ENCODE peak calls at places on chromosome 13, in nine cellular contexts. T is colonic mucosa, I is mammary epithelial cell, W is transverse colon, V is cardiac muscle cell, Z is astrocyte, R is IMR-90, M is tibial nerve, H is endodermal cell. D is an unnamed sample. For H3K9me3, the result is how much of the 10 kb centered on the place peaks cover.

GRCh38 chr13:44300895-44301638 is 72.6 kb upstream of the SERP2 start:
- DNase-seq in I (peak), V (peak), M (no peak), H (no peak), R (peak), Z (peak), T (no peak), W (no peak), D (no peak)

GRCh38 chr13:77981191-77981925 is 62.7 kb upstream of the EDNRB start:
- DNase-seq in T (no peak), I (peak), R (peak), V (peak), M (no peak), W (no peak), H (no peak), Z (peak), D (no peak)

GRCh38 chr13:77509221-77509620 is 26.3 kb upstream of the SCEL start:
- DNase-seq in W (no peak), H (no peak), I (no peak), R (peak), Z (peak), T (no peak), M (no peak), V (peak), D (no peak)

GRCh38 chr13:33514362-33514761 is 228.8 kb upstream of the STARD13 start:
- DNase-seq in R (no peak), Z (no peak), M (no peak), T (no peak), H (peak), V (no peak), I (no peak), W (no peak), D (no peak)

GRCh38 chr13:105758929-105759328 is 776.5 kb downstream of the EFNB2 start:
- DNase-seq in H (no peak), W (no peak), R (no peak), I (no peak), T (no peak), V (no peak), M (no peak), Z (no peak), D (no peak)

GRCh38 chr13:40388617-40389016 is 277.8 kb downstream of the FOXO1 start:
- DNase-seq in I (no peak), V (no peak), T (peak), M (no peak), Z (peak), R (peak), H (no peak), W (peak), D (no peak)

GRCh38 chr13:53382008-53382407 is 353.4 kb downstream of the OLFM4 start:
- DNase-seq in M (no peak), H (peak), R (no peak), Z (no peak), W (no peak), T (no peak), I (no peak), V (no peak), D (no peak)

GRCh38 chr13:109154546-109154945 is 525.1 kb downstream of the MYO16 start:
- DNase-seq in M (no peak), W (no peak), H (no peak), V (no peak), T (no peak), Z (peak), R (no peak), I (no peak), D (no peak)

GRCh38 chr13:41463823-41464602 is 6.7 kb downstream of the RGCC start:
- DNase-seq in Z (no peak), V (no peak), M (no peak), I (no peak), R (no peak), T (no peak), W (peak), H (no peak), D (no peak)

GRCh38 chr13:38954291-38954690 is 36.3 kb downstream of the STOML3 start:
- DNase-seq in T (no peak), I (peak), R (no peak), V (peak), H (no peak), M (no peak), W (no peak), Z (no peak), D (no peak)

GRCh38 chr13:88751994-88752393 is 1080.8 kb downstream of the SLITRK5 start:
- DNase-seq in T (no peak), Z (no peak), W (no peak), M (no peak), V (no peak), I (no peak), H (no peak), R (no peak), D (peak)

GRCh38 chr13:79966502-79966901 is 374.4 kb downstream of the SPRY2 start:
- DNase-seq in V (no peak), M (no peak), R (no peak), T (no peak), W (no peak), I (peak), Z (no peak), H (peak), D (no peak)

GRCh38 chr13:101767096-101767495 is 314.6 kb downstream of the ITGBL1 start:
- DNase-seq in M (no peak), I (no peak), H (no peak), R (no peak), Z (no peak), V (no peak), T (no peak), W (no peak), D (no peak)

DNA sequence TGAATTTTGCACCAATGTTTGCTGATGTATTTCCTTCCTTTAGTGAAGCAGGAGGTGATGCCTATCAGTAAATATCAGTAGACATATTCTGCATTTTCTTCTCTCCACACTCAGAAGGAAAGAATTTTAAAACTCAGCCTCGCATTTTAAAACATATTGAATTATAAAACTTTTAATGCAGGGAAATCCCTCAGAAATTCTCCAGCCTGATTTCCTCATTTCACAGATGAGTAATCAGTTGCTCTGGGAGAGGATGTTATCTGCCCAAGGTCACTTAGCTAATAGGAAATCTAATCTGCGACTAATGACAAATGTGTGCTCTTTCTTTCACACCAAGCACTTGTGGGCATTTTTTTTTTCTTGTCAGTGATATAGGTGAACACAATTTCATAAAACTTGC is 320.6 kb downstream of the ITGBL1 start:
- DNase-seq in R (no peak), V (no peak), W (no peak), T (no peak), Z (no peak), H (no peak), I (no peak), M (no peak), D (no peak)
- H3K9me3 ChIP-seq in R (under half), V (under half), W (under half), T (under half), Z (under half), H (under half), I (under half), M (under half), D (under half)

GRCh38 chr13:113599396-113599795 is 14.8 kb downstream of the TFDP1 start:
- DNase-seq in W (no peak), R (no peak), M (no peak), I (no peak), V (no peak), T (no peak), Z (no peak), H (peak), D (no peak)
- H3K9me3 ChIP-seq in W (under half), R (under half), M (under half), I (under half), V (under half), T (under half), Z (under half), H (under half), D (under half)

GRCh38 chr13:49760555-49760954 is 31.9 kb downstream of the KPNA3 start:
- DNase-seq in H (no peak), W (no peak), I (no peak), R (no peak), T (no peak), V (no peak), Z (no peak), M (no peak), D (no peak)
- H3K9me3 ChIP-seq in H (half or more), W (under half), I (under half), R (under half), T (under half), V (under half), Z (under half), M (under half), D (under half)

GRCh38 chr13:74104661-74105275 is 29.4 kb downstream of the KLF12 start:
- DNase-seq in R (no peak), V (no peak), T (no peak), H (no peak), W (no peak), Z (no peak), I (no peak), M (no peak), D (no peak)

GRCh38 chr13:74103196-74103595 is 31.0 kb downstream of the KLF12 start:
- DNase-seq in M (no peak), T (no peak), W (no peak), I (no peak), R (no peak), Z (no peak), H (no peak), V (no peak), D (no peak)

GRCh38 chr13:74107598-74107997 is 26.6 kb downstream of the KLF12 start:
- DNase-seq in V (no peak), W (no peak), R (no peak), I (no peak), H (no peak), Z (no peak), T (no peak), M (no peak), D (no peak)

GRCh38 chr13:74103970-74104555 is 30.1 kb downstream of the KLF12 start:
- DNase-seq in I (no peak), M (no peak), W (no peak), V (no peak), H (no peak), Z (no peak), R (no peak), T (no peak), D (no peak)

GRCh38 chr13:74105871-74106270 is 28.3 kb downstream of the KLF12 start:
- DNase-seq in W (no peak), V (no peak), Z (no peak), M (no peak), H (no peak), I (no peak), R (no peak), T (no peak), D (no peak)
- H3K9me3 ChIP-seq in W (under half), V (under half), Z (under half), M (under half), H (under half), I (under half), R (under half), T (under half), D (under half)

GRCh38 chr13:27128825-27129627 is 42.6 kb downstream of the USP12 start:
- DNase-seq in H (no peak), I (no peak), Z (no peak), R (no peak), M (no peak), W (no peak), T (no peak), V (no peak), D (no peak)
- H3K9me3 ChIP-seq in H (under half), I (under half), Z (under half), R (under half), M (under half), W (under half), T (under half), V (under half), D (under half)

DNA sequence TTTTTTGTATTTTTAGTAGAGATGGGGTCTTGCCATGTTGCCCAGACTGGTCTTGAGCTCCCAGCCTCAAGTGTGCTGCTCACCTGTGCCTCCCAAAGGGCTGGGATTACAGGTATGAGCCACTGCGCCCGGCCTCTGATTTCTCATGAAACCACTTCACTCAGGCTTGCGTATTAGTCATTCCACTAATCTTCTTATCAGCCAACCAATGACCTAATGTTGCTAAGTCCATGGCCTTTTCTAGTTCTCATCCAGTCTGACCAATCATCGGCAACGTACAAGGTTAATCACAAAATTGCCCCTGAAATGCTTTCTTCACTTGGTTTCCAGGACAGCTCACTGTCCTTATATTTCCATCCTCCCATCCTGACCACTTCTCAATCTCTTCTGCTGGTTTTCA is 605.3 kb upstream of the SLC10A2 start:
- DNase-seq in Z (no peak), V (no peak), T (no peak), R (no peak), I (no peak), M (no peak), H (no peak), W (no peak), D (peak)
- H3K9me3 ChIP-seq in Z (under half), V (under half), T (under half), R (under half), I (under half), M (under half), H (under half), W (under half), D (under half)

DNA sequence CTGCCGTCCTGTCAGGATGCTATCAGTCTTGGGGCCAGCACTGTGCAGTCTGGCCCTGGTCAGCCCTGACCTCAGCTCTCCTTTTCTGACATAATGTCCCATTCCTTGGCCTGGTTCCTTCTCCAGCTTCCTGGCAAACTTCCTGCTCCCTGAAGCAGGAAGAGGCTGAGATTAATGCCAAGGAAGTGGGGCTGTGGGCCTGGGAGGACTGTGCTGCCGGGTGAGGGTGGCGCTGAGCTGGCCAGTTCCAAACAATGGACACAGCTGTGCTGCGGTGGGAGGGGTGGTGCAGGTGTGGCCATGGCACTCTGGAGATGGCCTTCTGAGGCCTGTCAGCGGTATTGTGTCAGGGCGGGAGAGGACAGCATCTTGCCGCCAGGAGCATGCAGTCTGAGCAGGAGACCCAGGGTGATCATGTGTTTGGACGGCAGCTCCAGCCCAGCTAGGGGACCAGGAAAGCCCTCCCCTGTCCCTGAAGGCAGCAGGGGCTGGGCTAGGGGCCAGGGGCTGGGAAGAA is 30.9 kb downstream of the TUBA3C start:
- DNase-seq in V (no peak), I (no peak), H (no peak), R (no peak), Z (no peak), W (no peak), M (no peak), T (no peak), D (no peak)
- H3K9me3 ChIP-seq in V (under half), I (half or more), H (half or more), R (half or more), Z (under half), W (under half), M (under half), T (under half), D (under half)